ENCODE peak calls at places on chromosomes 5 and 9, in eight cellular contexts. V is hepatocyte, L is GM23248, S is GM23338, P is MM.1S, Y is neural progenitor cell, E is HCT116, I is PC-3. G is an unnamed sample.

GRCh38 chr9:21811914-21812313 is 9.5 kb downstream of the MTAP start:
- DNase-seq in P (no peak), V (no peak), Y (no peak), E (no peak), S (no peak), L (no peak), I (no peak), G (no peak)

GRCh38 chr5:110917161-110917875 is 154.2 kb upstream of the TSLP start:
- DNase-seq in P (no peak), L (peak; percentile 8), Y (no peak), E (no peak), V (no peak), I (peak; percentile 48), S (no peak), G (no peak)

GRCh38 chr9:7137571-7137970 is 379.8 kb downstream of the KDM4C start:
- DNase-seq in P (no peak), E (no peak), Y (no peak), S (no peak), L (no peak), V (no peak), I (no peak), G (no peak)

GRCh38 chr5:29017501-29017900 is 1979.1 kb upstream of the CDH9 start:
- DNase-seq in V (no peak), E (no peak), P (no peak), S (peak; percentile 21), L (no peak), Y (no peak), I (no peak), G (no peak)

GRCh38 chr9:129183495-129184308 is 5.6 kb upstream of the IER5L start:
- DNase-seq in P (no peak), E (no peak), S (no peak), Y (peak; percentile 59), L (peak; percentile 39), V (peak; percentile 76), I (no peak), G (peak; percentile 46)

GRCh38 chr9:133514475-133515239 is 10.1 kb downstream of the MYMK start:
- DNase-seq in E (no peak), Y (no peak), L (no peak), V (no peak), S (no peak), P (no peak), I (no peak), G (peak; percentile 85)

GRCh38 chr5:172530835-172531703 is 76.7 kb upstream of the SH3PXD2B start:
- DNase-seq in S (no peak), I (no peak), L (no peak), V (no peak), Y (no peak), P (peak; percentile 7), E (no peak), G (no peak)

GRCh38 chr5:170333161-170333909 is 35.8 kb upstream of the LCP2 start:
- DNase-seq in E (no peak), I (no peak), P (peak; percentile 84), L (peak; percentile 35), V (no peak), Y (peak; percentile 68), S (peak; percentile 85), G (no peak)

GRCh38 chr9:136243631-136244030 is 2.0 kb downstream of the QSOX2 start:
- DNase-seq in P (peak; percentile 21), V (no peak), L (no peak), I (no peak), S (no peak), Y (no peak), E (no peak), G (no peak)

GRCh38 chr9:38620483-38621433 is at the start of gene ANKRD18A:
- DNase-seq in I (peak; percentile 92), Y (peak; percentile 97), V (peak; percentile 92), S (peak; percentile 98), E (peak; percentile 83), P (peak; percentile 93), L (peak; percentile 80), G (peak; percentile 91)

GRCh38 chr5:75961814-75962213 is 121.4 kb upstream of the SV2C start:
- DNase-seq in P (no peak), S (no peak), E (no peak), Y (no peak), V (no peak), L (no peak), I (no peak), G (no peak)

GRCh38 chr5:635321-636055 is 23.3 kb downstream of the CEP72 start:
- DNase-seq in E (no peak), Y (no peak), I (no peak), S (no peak), V (no peak), P (no peak), L (no peak), G (no peak)

GRCh38 chr5:132674671-132675506 is 1.1 kb downstream of the IL4 start:
- DNase-seq in L (peak; percentile 99), V (peak; percentile 68), S (no peak), Y (no peak), I (peak; percentile 92), E (peak; percentile 26), P (no peak), G (no peak)

GRCh38 chr9:93668261-93668871 is 92.0 kb downstream of the PHF2 start:
- DNase-seq in V (no peak), S (peak; percentile 27), E (no peak), Y (peak; percentile 53), L (no peak), P (no peak), I (no peak), G (no peak)

GRCh38 chr5:132389453-132390286 is 20.2 kb downstream of the SLC22A5 start:
- DNase-seq in Y (no peak), E (peak; percentile 99), V (peak; percentile 90), L (peak; percentile 100), I (peak; percentile 98), P (no peak), S (no peak), G (no peak)

GRCh38 chr5:89117131-89117644 is 234.2 kb upstream of the MEF2C start:
- DNase-seq in P (no peak), S (no peak), V (peak; percentile 46), L (peak; percentile 32), I (peak; percentile 64), E (no peak), Y (no peak), G (no peak)

GRCh38 chr9:93357649-93358048 is 93.8 kb upstream of the FAM120A start:
- DNase-seq in L (no peak), Y (no peak), S (no peak), I (no peak), V (no peak), P (peak; percentile 42), E (no peak), G (no peak)

GRCh38 chr5:166699616-166700015 is 1591.8 kb upstream of the WWC1 start:
- DNase-seq in Y (no peak), V (no peak), I (no peak), P (no peak), E (no peak), S (no peak), L (no peak), G (no peak)

GRCh38 chr5:125377151-125377550 is 630.7 kb upstream of the ZNF608 start:
- DNase-seq in L (no peak), Y (peak; percentile 29), S (no peak), I (no peak), P (no peak), E (no peak), V (no peak), G (no peak)

GRCh38 chr5:67494186-67494842 is 297.7 kb upstream of the CD180 start:
- DNase-seq in V (no peak), P (no peak), Y (no peak), L (peak; percentile 8), S (no peak), I (no peak), E (no peak), G (no peak)

GRCh38 chr9:126068534-126069230 is 257.9 kb upstream of the MVB12B start:
- DNase-seq in E (no peak), P (no peak), Y (no peak), V (no peak), I (no peak), L (peak; percentile 17), S (no peak), G (no peak)

GRCh38 chr9:126070071-126070470 is 256.6 kb upstream of the MVB12B start:
- DNase-seq in P (no peak), Y (no peak), S (no peak), E (no peak), V (no peak), L (no peak), I (no peak), G (no peak)

GRCh38 chr9:126067031-126067734 is 259.4 kb upstream of the MVB12B start:
- DNase-seq in L (no peak), V (no peak), P (no peak), E (no peak), Y (no peak), I (no peak), S (no peak), G (no peak)

GRCh38 chr9:126069400-126069955 is 257.2 kb upstream of the MVB12B start:
- DNase-seq in E (no peak), L (no peak), P (peak; percentile 34), Y (peak; percentile 21), V (no peak), S (peak; percentile 19), I (no peak), G (no peak)

GRCh38 chr9:126071076-126071750 is 255.4 kb upstream of the MVB12B start:
- DNase-seq in S (no peak), V (no peak), L (no peak), I (no peak), Y (no peak), E (no peak), P (no peak), G (no peak)
- H3K27me3 ChIP-seq in S (no peaks in the 10 kb centered on the region), V (no peaks in the 10 kb centered on the region), L (peaks cover 16% of the 10 kb centered on the region), I (no peaks in the 10 kb centered on the region), Y (no peaks in the 10 kb centered on the region), E (no peaks in the 10 kb centered on the region), P (no peaks in the 10 kb centered on the region), G (no peaks in the 10 kb centered on the region)

GRCh38 chr9:112487008-112487798 is 576 bp downstream of the KIAA1958 start:
- DNase-seq in L (peak; percentile 76), E (peak; percentile 27), S (peak; percentile 71), P (peak; percentile 56), I (peak; percentile 42), V (peak; percentile 74), Y (peak; percentile 87), G (peak; percentile 82)
- TF ChIP-seq EZH2phosphoT487 in L (no peak), E (no peak), S (no peak), P (no peak), I (no peak), V (no peak), Y (no peak), G (no peak)

DNA sequence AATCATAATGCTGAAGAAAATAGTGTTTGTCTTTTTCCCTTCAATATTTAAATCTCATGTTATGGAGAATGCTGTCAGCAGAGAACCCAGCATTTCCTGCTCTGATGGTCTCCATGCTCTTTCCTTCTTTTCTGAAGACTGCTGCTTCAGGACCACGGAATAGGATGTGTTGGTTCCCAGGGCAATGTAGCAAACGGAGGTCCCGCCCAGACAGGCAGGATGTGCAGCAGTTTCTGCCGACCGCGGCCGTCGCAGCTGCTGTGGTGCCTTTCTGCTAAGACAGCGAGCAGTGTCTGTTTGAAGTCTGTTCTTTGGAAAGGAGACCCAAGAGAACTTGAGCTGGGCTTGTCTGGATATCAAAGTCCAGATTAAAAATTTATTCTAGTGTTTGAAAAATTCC is 654.3 kb downstream of the CCDC171 start:
- DNase-seq in L (peak; percentile 49), P (peak; percentile 76), V (peak; percentile 50), S (peak; percentile 23), E (no peak), Y (peak; percentile 31), I (no peak), G (no peak)
- H3K27me3 ChIP-seq in L (no peaks in the 10 kb centered on the region), P (no peaks in the 10 kb centered on the region), V (no peaks in the 10 kb centered on the region), S (no peaks in the 10 kb centered on the region), E (no peaks in the 10 kb centered on the region), Y (no peaks in the 10 kb centered on the region), I (no peaks in the 10 kb centered on the region), G (no peaks in the 10 kb centered on the region)

GRCh38 chr5:145801195-145801594 is 33.9 kb downstream of the PRELID2 start:
- DNase-seq in L (no peak), Y (no peak), I (no peak), V (peak; percentile 27), E (no peak), S (no peak), P (no peak), G (no peak)
- TF ChIP-seq EZH2phosphoT487 in L (no peak), Y (no peak), I (no peak), V (no peak), E (no peak), S (no peak), P (no peak), G (no peak)

G was measured in SK-N-SH.